ENCODE peak calls at places on chromosomes 13 and 19, in four cellular contexts. One of them, this sample, is unnamed.

GRCh38 chr19:48319647-48320537 is 5.5 kb upstream of the EMP3 start:
- DNase-seq in GM12878: no peak
- DNase-seq in WTC11: peak
- DNase-seq in K562: peak
- DNase-seq in this sample: peak

GRCh38 chr19:58044886-58045285 is 11.1 kb downstream of the ZSCAN1 start:
- DNase-seq in GM12878: no peak
- DNase-seq in K562: peak
- DNase-seq in WTC11: no peak
- DNase-seq in this sample: no peak

GRCh38 chr19:15031675-15032074 is 17.6 kb upstream of the CASP14 start:
- DNase-seq in WTC11: no peak
- DNase-seq in K562: no peak
- DNase-seq in GM12878: no peak
- DNase-seq in this sample: no peak

GRCh38 chr13:93505104-93505952 is 278.7 kb downstream of the GPC6 start:
- DNase-seq in GM12878: no peak
- DNase-seq in K562: no peak
- DNase-seq in WTC11: no peak
- DNase-seq in this sample: peak

GRCh38 chr19:45468159-45468651 is 409 bp downstream of the FOSB start:
- DNase-seq in WTC11: no peak
- DNase-seq in K562: no peak
- DNase-seq in GM12878: no peak
- DNase-seq in this sample: no peak

GRCh38 chr19:56108447-56109195 is 12.5 kb downstream of the ZNF787 start:
- DNase-seq in GM12878: no peak
- DNase-seq in WTC11: no peak
- DNase-seq in K562: no peak
- DNase-seq in this sample: no peak

GRCh38 chr19:49403404-49404187 is 15.5 kb downstream of the KASH5 start:
- DNase-seq in GM12878: no peak
- DNase-seq in WTC11: peak
- DNase-seq in K562: no peak
- DNase-seq in this sample: no peak

GRCh38 chr13:100434010-100434763 is 154.4 kb downstream of the GGACT start:
- DNase-seq in K562: no peak
- DNase-seq in WTC11: no peak
- DNase-seq in GM12878: peak
- DNase-seq in this sample: peak

GRCh38 chr19:35140898-35141626 is 2.0 kb upstream of the FXYD7 start:
- DNase-seq in K562: peak
- DNase-seq in WTC11: peak
- DNase-seq in GM12878: no peak
- DNase-seq in this sample: peak

DNA sequence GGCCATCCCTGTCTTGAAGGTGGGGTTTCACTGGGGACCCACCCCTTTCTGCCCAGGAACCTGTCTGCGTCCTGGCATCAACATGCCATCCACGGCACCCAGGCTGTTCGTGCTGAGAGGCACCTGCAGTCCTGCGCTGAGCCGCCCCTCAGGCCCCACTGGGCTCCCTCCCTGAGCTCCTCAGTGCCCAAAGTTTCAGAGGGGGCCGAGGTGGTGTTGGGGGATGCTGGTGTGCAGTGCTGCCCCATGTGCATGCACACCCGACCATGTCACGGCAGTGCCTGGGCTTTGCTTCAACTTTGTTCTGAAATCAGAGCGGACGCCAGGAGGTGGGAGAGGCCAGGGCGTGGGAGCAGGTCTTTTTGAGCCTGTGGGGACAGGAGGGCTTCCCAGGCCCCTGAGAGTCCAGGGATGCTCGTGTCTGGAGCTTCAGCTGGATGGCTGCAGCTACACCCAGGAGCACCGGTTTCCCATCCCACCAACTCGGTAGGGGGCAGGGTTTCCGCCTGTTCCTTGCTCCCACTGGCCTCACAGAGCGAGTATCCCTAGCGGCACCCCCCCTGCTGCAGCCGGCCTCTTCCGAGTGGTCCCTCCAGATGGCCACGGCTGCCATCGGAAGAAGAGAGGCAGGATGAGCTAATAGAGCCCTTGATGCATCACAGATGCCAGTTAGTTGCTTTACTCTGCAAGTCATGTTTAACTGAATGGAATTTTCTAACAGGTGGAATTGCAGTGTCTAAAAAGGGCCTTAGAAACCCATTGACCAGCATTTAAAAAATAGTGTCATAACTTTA is 44.0 kb downstream of the WDFY2 start:
- DNase-seq in WTC11: no peak
- DNase-seq in K562: no peak
- DNase-seq in GM12878: no peak
- DNase-seq in this sample: no peak
- TF ChIP-seq CREB1 in WTC11: no peak
- TF ChIP-seq CREB1 in K562: no peak
- TF ChIP-seq CREB1 in GM12878: no peak
- TF ChIP-seq CREB1 in this sample: no peak

DNA sequence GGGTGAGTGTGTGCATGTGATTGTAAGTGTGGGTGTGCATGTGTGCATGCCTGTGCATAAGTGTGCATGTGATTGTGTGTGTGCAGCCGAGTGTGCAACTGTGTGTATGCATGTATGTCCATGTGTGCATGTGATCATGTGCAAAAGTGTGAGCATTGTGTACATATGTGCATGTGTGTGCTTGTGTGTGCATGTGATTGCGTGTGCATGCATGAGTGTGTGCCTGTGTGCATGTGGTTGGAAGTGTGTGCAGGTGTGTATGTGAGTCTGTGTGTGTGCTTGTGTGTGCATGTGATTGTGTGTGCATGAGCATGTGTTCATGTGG is 3.5 kb downstream of the PODNL1 start:
- DNase-seq in GM12878: no peak
- DNase-seq in K562: no peak
- DNase-seq in WTC11: no peak
- DNase-seq in this sample: no peak
- TF ChIP-seq NR2C2 in GM12878: peak
- TF ChIP-seq NR2C2 in K562: no peak
- TF ChIP-seq NR2C2 in WTC11: no peak
- TF ChIP-seq NR2C2 in this sample: no peak

GRCh38 chr19:38667552-38668205 is 20.2 kb downstream of the ACTN4 start:
- DNase-seq in GM12878: no peak
- DNase-seq in WTC11: no peak
- DNase-seq in K562: no peak
- DNase-seq in this sample: no peak
- TF ChIP-seq CREB1 in GM12878: no peak
- TF ChIP-seq CREB1 in WTC11: no peak
- TF ChIP-seq CREB1 in K562: no peak
- TF ChIP-seq CREB1 in this sample: no peak

GRCh38 chr13:114298866-114299265 is 15.4 kb upstream of the CHAMP1 start:
- DNase-seq in WTC11: no peak
- DNase-seq in GM12878: no peak
- DNase-seq in K562: no peak
- DNase-seq in this sample: no peak
- TF ChIP-seq NR2C2 in WTC11: no peak
- TF ChIP-seq NR2C2 in GM12878: no peak
- TF ChIP-seq NR2C2 in K562: no peak
- TF ChIP-seq NR2C2 in this sample: no peak

DNA sequence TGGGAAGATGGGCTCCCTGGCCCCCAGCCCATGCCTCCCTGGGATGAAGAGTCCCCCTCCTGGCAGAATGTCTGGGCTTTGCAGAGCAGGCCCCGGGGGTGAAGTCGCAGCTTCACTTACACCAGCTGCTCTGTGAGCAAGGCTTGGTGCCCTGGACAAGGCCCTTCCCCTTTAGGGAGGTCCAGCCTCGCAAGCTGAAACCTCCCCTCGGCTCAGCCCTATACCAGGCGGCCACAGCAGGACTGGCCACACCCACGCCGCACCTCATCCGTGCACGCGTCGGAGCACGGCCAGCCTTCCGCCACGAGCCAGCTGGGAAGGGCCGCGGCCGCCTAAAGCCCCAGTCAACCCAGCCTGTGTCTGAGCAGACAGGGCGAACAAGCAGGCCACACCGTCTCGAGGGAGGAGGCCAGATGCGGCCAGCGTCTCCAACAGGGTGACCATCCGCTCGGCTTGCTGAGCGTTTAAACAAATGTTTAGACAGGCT is 83.2 kb upstream of the MCF2L start:
- DNase-seq in GM12878: no peak
- DNase-seq in WTC11: peak
- DNase-seq in K562: peak
- DNase-seq in this sample: peak
- TF ChIP-seq CREB1 in GM12878: no peak
- TF ChIP-seq CREB1 in WTC11: no peak
- TF ChIP-seq CREB1 in K562: no peak
- TF ChIP-seq CREB1 in this sample: no peak

GRCh38 chr13:73618275-73618865 is 515.8 kb downstream of the KLF12 start:
- DNase-seq in GM12878: no peak
- DNase-seq in WTC11: no peak
- DNase-seq in K562: no peak
- DNase-seq in this sample: peak
- TF ChIP-seq NR2C2 in GM12878: no peak
- TF ChIP-seq NR2C2 in WTC11: no peak
- TF ChIP-seq NR2C2 in K562: no peak
- TF ChIP-seq NR2C2 in this sample: no peak